ENCODE peak calls at places on chromosomes 13 and 19, in five cellular contexts. F is hepatocyte, D is pancreas, I is fibroblast of lung, A is mammary epithelial cell. G is an unnamed sample.

GRCh38 chr13:33782631-33783030 is 35.3 kb upstream of the RFC3 start:
- DNase-seq in I (no peak), A (no peak), F (no peak), D (no peak), G (no peak)

GRCh38 chr13:30551194-30551593 is 66.5 kb upstream of the USPL1 start:
- DNase-seq in I (no peak), D (no peak), F (peak), A (peak), G (peak)

GRCh38 chr19:39677931-39678889 is 22.5 kb downstream of the LGALS16 start:
- DNase-seq in I (no peak), F (peak), A (no peak), D (peak), G (peak)

GRCh38 chr13:39565036-39565949 is 37.7 kb downstream of the LHFPL6 start:
- DNase-seq in D (no peak), I (peak), F (peak), A (peak), G (peak)

GRCh38 chr13:99144306-99144705 is 56.3 kb upstream of the UBAC2 start:
- DNase-seq in D (no peak), I (no peak), A (no peak), F (no peak), G (no peak)

GRCh38 chr13:114143806-114144605 is 11.6 kb upstream of the RASA3 start:
- DNase-seq in I (no peak), A (no peak), D (no peak), F (peak), G (no peak)

GRCh38 chr19:48975947-48976847 is 11.1 kb downstream of the FTL start:
- DNase-seq in D (no peak), F (no peak), I (no peak), A (no peak), G (no peak)

GRCh38 chr19:38142176-38143035 is 81.6 kb downstream of the DPF1 start:
- DNase-seq in A (peak), I (peak), D (no peak), F (peak), G (peak)

GRCh38 chr19:2273356-2274184 is 8.4 kb downstream of the PEAK3 start:
- DNase-seq in D (peak), F (peak), A (peak), I (peak), G (peak)

GRCh38 chr19:51024924-51025323 is 1.5 kb downstream of the KLK11 start:
- DNase-seq in I (no peak), D (no peak), F (no peak), A (no peak), G (no peak)

GRCh38 chr19:36819130-36819630 is 19.0 kb downstream of the ZNF790 start:
- DNase-seq in F (no peak), I (peak), A (no peak), D (no peak), G (no peak)
- H3K4me3 ChIP-seq in F (no peak), I (no peak), A (no peak), D (no peak), G (no peak)

GRCh38 chr19:13503570-13504235 is 2.6 kb downstream of the CACNA1A start:
- DNase-seq in D (no peak), F (no peak), A (no peak), I (no peak), G (no peak)
- H3K4me3 ChIP-seq in D (no peak), F (no peak), A (no peak), I (no peak), G (no peak)

GRCh38 chr19:35123573-35123972 is 8.0 kb downstream of the FXYD3 start:
- DNase-seq in A (peak), F (no peak), I (no peak), D (no peak), G (no peak)
- H3K4me3 ChIP-seq in A (no peak), F (no peak), I (peak), D (no peak), G (no peak)

GRCh38 chr13:110314516-110315245 is 7.6 kb downstream of the COL4A2 start:
- DNase-seq in F (no peak), D (no peak), A (no peak), I (no peak), G (no peak)

GRCh38 chr13:110312669-110313031 is 5.6 kb downstream of the COL4A2 start:
- DNase-seq in D (no peak), A (peak), F (peak), I (peak), G (peak)

GRCh38 chr13:110310541-110311491 is 3.7 kb downstream of the COL4A2 start:
- DNase-seq in A (no peak), F (no peak), D (no peak), I (no peak), G (no peak)

GRCh38 chr13:110309661-110310524 is 2.8 kb downstream of the COL4A2 start:
- DNase-seq in D (no peak), F (no peak), I (no peak), A (no peak), G (no peak)

GRCh38 chr13:110311721-110312668 is 4.9 kb downstream of the COL4A2 start:
- DNase-seq in I (no peak), A (no peak), F (no peak), D (no peak), G (no peak)
- H3K4me3 ChIP-seq in I (peak), A (no peak), F (no peak), D (no peak), G (no peak)

DNA sequence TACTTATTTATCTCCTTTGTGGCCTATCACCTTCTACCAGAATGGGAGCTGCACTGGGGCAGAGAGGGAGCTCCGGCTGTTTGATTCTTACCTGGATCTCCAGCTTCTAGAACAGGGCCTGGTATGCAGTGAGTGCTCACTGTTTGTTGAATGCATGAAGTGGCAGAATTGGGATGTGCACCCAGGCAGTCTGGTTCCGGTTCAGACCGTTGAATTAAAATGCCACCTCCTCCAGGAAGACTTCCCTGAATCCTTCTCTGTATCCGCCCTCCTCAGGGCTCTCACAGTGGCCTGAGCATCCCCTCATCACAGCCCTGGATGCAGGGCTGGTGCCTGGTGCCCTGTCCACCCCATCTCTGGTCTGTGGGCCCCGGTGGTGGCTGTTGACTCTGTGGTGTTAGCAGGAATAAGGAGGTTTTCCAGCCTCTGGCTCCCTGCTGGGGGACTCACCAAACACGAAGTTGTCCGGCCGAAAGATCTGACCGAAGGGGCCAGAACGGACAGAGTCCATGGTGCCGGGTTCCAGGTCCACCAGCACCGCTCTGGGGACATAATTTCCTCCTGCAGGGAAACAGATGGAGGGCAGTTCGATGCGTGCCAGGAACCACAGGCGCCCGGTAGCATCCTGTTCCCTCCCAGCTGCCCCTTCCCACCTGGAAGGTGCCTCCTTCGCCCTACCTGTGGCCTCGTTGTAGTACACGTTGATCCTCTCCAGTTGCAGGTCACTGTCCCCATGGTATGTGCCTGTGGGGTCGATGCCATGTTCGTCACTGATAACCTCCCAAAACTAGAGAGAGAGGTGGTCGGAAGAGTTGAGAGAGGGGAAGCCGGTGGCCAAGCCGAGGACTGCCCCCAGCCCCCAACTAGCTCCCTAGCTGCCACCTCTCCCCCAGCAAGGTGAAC is 1.0 kb downstream of the TUBB4A start:
- DNase-seq in A (no peak), F (no peak), D (no peak), I (no peak), G (no peak)
- H3K4me3 ChIP-seq in A (no peak), F (peak), D (peak), I (no peak), G (no peak)

G was measured in IMR-90.